ENCODE peak calls at places on chromosomes 13 and 19, in six cellular contexts. X, Y, P, D, G and I are unnamed samples.

GRCh38 chr19:16216744-16217670 is 19.3 kb downstream of the AP1M1 start:
- DNase-seq in D (no peak), P (peak; percentile 13), Y (no peak), G (no peak), X (no peak), I (no peak)

GRCh38 chr19:5903054-5903501 is 512 bp downstream of the NDUFA11 start:
- DNase-seq in G (no peak), Y (peak; percentile 46), X (no peak), D (no peak), P (no peak), I (no peak)

GRCh38 chr13:82961757-82962156 is 920.5 kb downstream of the SLITRK1 start:
- DNase-seq in G (no peak), P (no peak), X (no peak), D (no peak), Y (no peak), I (no peak)

GRCh38 chr19:17553256-17553655 is 2.2 kb upstream of the COLGALT1 start:
- DNase-seq in G (no peak), Y (peak; percentile 45), P (no peak), D (peak; percentile 70), X (no peak), I (peak; percentile 25)

GRCh38 chr13:21948781-21949474 is 278.1 kb downstream of the FGF9 start:
- DNase-seq in D (no peak), Y (no peak), P (no peak), G (no peak), X (no peak), I (no peak)

GRCh38 chr13:99484405-99484981 is 16.8 kb upstream of the TM9SF2 start:
- DNase-seq in Y (no peak), P (no peak), X (no peak), G (no peak), D (no peak), I (no peak)

GRCh38 chr13:110913322-110913721 is 1.5 kb downstream of the ANKRD10 start:
- DNase-seq in Y (no peak), X (no peak), G (no peak), D (no peak), P (no peak), I (no peak)

GRCh38 chr13:59047546-59047945 is 1116.2 kb downstream of the DIAPH3 start:
- DNase-seq in P (no peak), Y (peak; percentile 7), X (no peak), G (no peak), D (no peak), I (no peak)

GRCh38 chr19:49588370-49589122 is 2.4 kb upstream of the PRR12 start:
- DNase-seq in P (no peak), Y (no peak), G (no peak), D (no peak), X (no peak), I (no peak)

GRCh38 chr19:35090160-35090794 is 25.3 kb upstream of the FXYD3 start:
- DNase-seq in D (peak; percentile 60), G (no peak), X (no peak), Y (peak; percentile 93), P (no peak), I (no peak)

GRCh38 chr19:46489445-46490272 is 6.0 kb downstream of the PNMA8B start:
- DNase-seq in X (no peak), D (no peak), P (no peak), Y (peak; percentile 71), G (no peak), I (no peak)

GRCh38 chr19:5271145-5271544 is 69.5 kb downstream of the PTPRS start:
- DNase-seq in G (no peak), X (no peak), D (no peak), P (no peak), Y (peak; percentile 63), I (no peak)

GRCh38 chr13:106696140-106696539 is 128.2 kb upstream of the ARGLU1 start:
- DNase-seq in X (no peak), P (no peak), G (no peak), Y (no peak), D (no peak), I (no peak)

GRCh38 chr19:33293255-33294057 is 8.9 kb downstream of the CEBPA start:
- DNase-seq in D (no peak), Y (no peak), X (no peak), G (no peak), P (no peak), I (no peak)

GRCh38 chr13:21625366-21625765 is 21.4 kb upstream of the MICU2 start:
- DNase-seq in G (no peak), X (no peak), Y (peak; percentile 53), D (no peak), P (no peak), I (no peak)

GRCh38 chr13:26821766-26822165 is 61.2 kb upstream of the GPR12 start:
- DNase-seq in X (no peak), Y (no peak), P (no peak), D (no peak), G (no peak), I (no peak)

GRCh38 chr13:83221256-83221655 is 661.0 kb downstream of the SLITRK1 start:
- DNase-seq in X (no peak), G (no peak), P (no peak), D (no peak), Y (no peak), I (no peak)

GRCh38 chr13:113562085-113562749 is 22.3 kb upstream of the TFDP1 start:
- DNase-seq in X (no peak), G (peak; percentile 42), Y (peak; percentile 93), P (no peak), D (peak; percentile 82), I (peak; percentile 54)

GRCh38 chr13:110055089-110055488 is 251.9 kb downstream of the COL4A1 start:
- DNase-seq in P (no peak), G (no peak), X (no peak), D (no peak), Y (no peak), I (no peak)

GRCh38 chr13:49234741-49235140 is 13.0 kb upstream of the CDADC1 start:
- DNase-seq in P (no peak), X (no peak), G (no peak), D (no peak), Y (no peak), I (no peak)

GRCh38 chr13:109744512-109745051 is 41.8 kb downstream of the IRS2 start:
- DNase-seq in G (no peak), X (no peak), P (no peak), D (no peak), Y (no peak), I (peak; percentile 80)

GRCh38 chr13:52070929-52071523 is 46.5 kb downstream of the UTP14C start:
- DNase-seq in P (no peak), G (no peak), Y (no peak), X (no peak), D (no peak), I (no peak)

GRCh38 chr13:100625447-100625846 is 36.9 kb upstream of the GGACT start:
- DNase-seq in P (no peak), D (no peak), X (no peak), G (no peak), Y (peak; percentile 36), I (no peak)

GRCh38 chr19:35290381-35291135 is 1.4 kb upstream of the MAG start:
- DNase-seq in G (no peak), Y (no peak), P (no peak), D (no peak), X (no peak), I (no peak)

GRCh38 chr13:104327217-104327616 is 1261.0 kb upstream of the SLC10A2 start:
- DNase-seq in G (no peak), Y (no peak), X (no peak), D (no peak), P (no peak), I (no peak)

GRCh38 chr19:32916969-32917611 is 47.5 kb upstream of the SLC7A9 start:
- DNase-seq in X (no peak), D (no peak), G (no peak), Y (peak; percentile 8), P (no peak), I (no peak)

GRCh38 chr19:5246554-5247155 is 94.0 kb downstream of the PTPRS start:
- DNase-seq in Y (no peak), X (no peak), P (no peak), G (peak; percentile 34), D (no peak), I (no peak)